ENCODE peak calls at places on chromosomes 5 and 9, in seven cellular contexts. One of them, this sample, is unnamed.

GRCh38 chr5:33696413-33696812 is 195.4 kb downstream of the ADAMTS12 start:
- DNase-seq in fibroblast of mammary gland: no peak
- DNase-seq in fibroblast of pulmonary artery: no peak
- DNase-seq in foreskin fibroblast: no peak
- DNase-seq in heart right ventricle: peak; percentile 5
- DNase-seq in lung: no peak
- DNase-seq in cardiac fibroblast: no peak
- DNase-seq in this sample: no peak

GRCh38 chr9:87534957-87535356 is 37.3 kb downstream of the DAPK1 start:
- DNase-seq in fibroblast of mammary gland: no peak
- DNase-seq in fibroblast of pulmonary artery: no peak
- DNase-seq in foreskin fibroblast: no peak
- DNase-seq in heart right ventricle: no peak
- DNase-seq in lung: no peak
- DNase-seq in cardiac fibroblast: no peak
- DNase-seq in this sample: no peak

GRCh38 chr5:73867344-73868335 is 241.6 kb downstream of the ARHGEF28 start:
- DNase-seq in fibroblast of mammary gland: peak; percentile 34
- DNase-seq in fibroblast of pulmonary artery: peak; percentile 46
- DNase-seq in foreskin fibroblast: peak; percentile 51
- DNase-seq in heart right ventricle: no peak
- DNase-seq in lung: no peak
- DNase-seq in cardiac fibroblast: peak; percentile 39
- DNase-seq in this sample: peak; percentile 42

GRCh38 chr5:84729326-84729725 is 344.6 kb upstream of the EDIL3 start:
- DNase-seq in fibroblast of mammary gland: peak; percentile 46
- DNase-seq in fibroblast of pulmonary artery: peak; percentile 20
- DNase-seq in foreskin fibroblast: no peak
- DNase-seq in heart right ventricle: no peak
- DNase-seq in lung: no peak
- DNase-seq in cardiac fibroblast: peak; percentile 42
- DNase-seq in this sample: peak; percentile 45

GRCh38 chr9:69120380-69121154 is 53.5 kb upstream of the TJP2 start:
- DNase-seq in fibroblast of mammary gland: no peak
- DNase-seq in fibroblast of pulmonary artery: no peak
- DNase-seq in foreskin fibroblast: no peak
- DNase-seq in heart right ventricle: no peak
- DNase-seq in lung: peak; percentile 90
- DNase-seq in cardiac fibroblast: no peak
- DNase-seq in this sample: peak; percentile 91

GRCh38 chr5:120396186-120396585 is 67.9 kb upstream of the PRR16 start:
- DNase-seq in fibroblast of mammary gland: peak; percentile 90
- DNase-seq in fibroblast of pulmonary artery: peak; percentile 24
- DNase-seq in foreskin fibroblast: peak; percentile 74
- DNase-seq in heart right ventricle: no peak
- DNase-seq in lung: no peak
- DNase-seq in cardiac fibroblast: peak; percentile 65
- DNase-seq in this sample: peak; percentile 64

GRCh38 chr5:169350016-169350415 is 49.1 kb upstream of the SLIT3 start:
- DNase-seq in fibroblast of mammary gland: peak; percentile 79
- DNase-seq in fibroblast of pulmonary artery: peak; percentile 65
- DNase-seq in foreskin fibroblast: peak; percentile 81
- DNase-seq in heart right ventricle: no peak
- DNase-seq in lung: no peak
- DNase-seq in cardiac fibroblast: peak; percentile 75
- DNase-seq in this sample: peak; percentile 82

GRCh38 chr5:80191397-80191796 is 64.5 kb downstream of the SERINC5 start:
- DNase-seq in fibroblast of mammary gland: no peak
- DNase-seq in fibroblast of pulmonary artery: no peak
- DNase-seq in foreskin fibroblast: no peak
- DNase-seq in heart right ventricle: no peak
- DNase-seq in lung: no peak
- DNase-seq in cardiac fibroblast: no peak
- DNase-seq in this sample: no peak

GRCh38 chr5:88674262-88675158 is 208.5 kb downstream of the MEF2C start:
- DNase-seq in fibroblast of mammary gland: no peak
- DNase-seq in fibroblast of pulmonary artery: no peak
- DNase-seq in foreskin fibroblast: no peak
- DNase-seq in heart right ventricle: no peak
- DNase-seq in lung: no peak
- DNase-seq in cardiac fibroblast: peak; percentile 28
- DNase-seq in this sample: peak; percentile 26

GRCh38 chr5:14105717-14106435 is 37.3 kb upstream of the TRIO start:
- DNase-seq in fibroblast of mammary gland: peak; percentile 87
- DNase-seq in fibroblast of pulmonary artery: peak; percentile 88
- DNase-seq in foreskin fibroblast: peak; percentile 86
- DNase-seq in heart right ventricle: no peak
- DNase-seq in lung: no peak
- DNase-seq in cardiac fibroblast: peak; percentile 94
- DNase-seq in this sample: peak; percentile 80

GRCh38 chr9:137138058-137138697 is 776 bp upstream of the GRIN1 start:
- DNase-seq in fibroblast of mammary gland: no peak
- DNase-seq in fibroblast of pulmonary artery: no peak
- DNase-seq in foreskin fibroblast: no peak
- DNase-seq in heart right ventricle: no peak
- DNase-seq in lung: no peak
- DNase-seq in cardiac fibroblast: no peak
- DNase-seq in this sample: no peak

GRCh38 chr5:103465891-103466290 is 96.7 kb downstream of the NUDT12 start:
- DNase-seq in fibroblast of mammary gland: peak; percentile 26
- DNase-seq in fibroblast of pulmonary artery: peak; percentile 38
- DNase-seq in foreskin fibroblast: no peak
- DNase-seq in heart right ventricle: no peak
- DNase-seq in lung: no peak
- DNase-seq in cardiac fibroblast: peak; percentile 37
- DNase-seq in this sample: no peak

GRCh38 chr9:130129425-130130061 is 42.7 kb upstream of the NCS1 start:
- DNase-seq in fibroblast of mammary gland: no peak
- DNase-seq in fibroblast of pulmonary artery: no peak
- DNase-seq in foreskin fibroblast: no peak
- DNase-seq in heart right ventricle: no peak
- DNase-seq in lung: no peak
- DNase-seq in cardiac fibroblast: no peak
- DNase-seq in this sample: no peak

GRCh38 chr5:137995077-137995746 is 37.7 kb downstream of the FAM13B start:
- DNase-seq in fibroblast of mammary gland: peak; percentile 64
- DNase-seq in fibroblast of pulmonary artery: peak; percentile 70
- DNase-seq in foreskin fibroblast: no peak
- DNase-seq in heart right ventricle: no peak
- DNase-seq in lung: no peak
- DNase-seq in cardiac fibroblast: peak; percentile 73
- DNase-seq in this sample: peak; percentile 29

GRCh38 chr9:132367613-132368305 is 13.0 kb upstream of the SETX start:
- DNase-seq in fibroblast of mammary gland: no peak
- DNase-seq in fibroblast of pulmonary artery: no peak
- DNase-seq in foreskin fibroblast: peak; percentile 9
- DNase-seq in heart right ventricle: no peak
- DNase-seq in lung: no peak
- DNase-seq in cardiac fibroblast: no peak
- DNase-seq in this sample: peak; percentile 20

GRCh38 chr5:60740322-60740721 is 40.4 kb upstream of the DEPDC1B start:
- DNase-seq in fibroblast of mammary gland: no peak
- DNase-seq in fibroblast of pulmonary artery: no peak
- DNase-seq in foreskin fibroblast: no peak
- DNase-seq in heart right ventricle: no peak
- DNase-seq in lung: no peak
- DNase-seq in cardiac fibroblast: no peak
- DNase-seq in this sample: no peak

GRCh38 chr5:124996023-124996763 is 249.8 kb upstream of the ZNF608 start:
- DNase-seq in fibroblast of mammary gland: peak; percentile 13
- DNase-seq in fibroblast of pulmonary artery: peak; percentile 57
- DNase-seq in foreskin fibroblast: no peak
- DNase-seq in heart right ventricle: no peak
- DNase-seq in lung: no peak
- DNase-seq in cardiac fibroblast: peak; percentile 63
- DNase-seq in this sample: no peak

GRCh38 chr5:66958984-66959641 is 237.5 kb downstream of the CD180 start:
- DNase-seq in fibroblast of mammary gland: peak; percentile 72
- DNase-seq in fibroblast of pulmonary artery: peak; percentile 75
- DNase-seq in foreskin fibroblast: peak; percentile 70
- DNase-seq in heart right ventricle: peak; percentile 49
- DNase-seq in lung: peak; percentile 42
- DNase-seq in cardiac fibroblast: peak; percentile 85
- DNase-seq in this sample: peak; percentile 63

GRCh38 chr5:66959668-66960067 is 236.9 kb downstream of the CD180 start:
- DNase-seq in fibroblast of mammary gland: peak; percentile 64
- DNase-seq in fibroblast of pulmonary artery: no peak
- DNase-seq in foreskin fibroblast: peak; percentile 42
- DNase-seq in heart right ventricle: no peak
- DNase-seq in lung: no peak
- DNase-seq in cardiac fibroblast: peak; percentile 63
- DNase-seq in this sample: peak; percentile 55

GRCh38 chr5:66958126-66958983 is 238.2 kb downstream of the CD180 start:
- DNase-seq in fibroblast of mammary gland: peak; percentile 77
- DNase-seq in fibroblast of pulmonary artery: peak; percentile 75
- DNase-seq in foreskin fibroblast: peak; percentile 72
- DNase-seq in heart right ventricle: peak; percentile 14
- DNase-seq in lung: no peak
- DNase-seq in cardiac fibroblast: peak; percentile 81
- DNase-seq in this sample: peak; percentile 48

GRCh38 chr5:66963559-66963971 is 233.0 kb downstream of the CD180 start:
- DNase-seq in fibroblast of mammary gland: peak; percentile 58
- DNase-seq in fibroblast of pulmonary artery: peak; percentile 61
- DNase-seq in foreskin fibroblast: peak; percentile 64
- DNase-seq in heart right ventricle: peak; percentile 17
- DNase-seq in lung: no peak
- DNase-seq in cardiac fibroblast: peak; percentile 83
- DNase-seq in this sample: peak; percentile 75

DNA sequence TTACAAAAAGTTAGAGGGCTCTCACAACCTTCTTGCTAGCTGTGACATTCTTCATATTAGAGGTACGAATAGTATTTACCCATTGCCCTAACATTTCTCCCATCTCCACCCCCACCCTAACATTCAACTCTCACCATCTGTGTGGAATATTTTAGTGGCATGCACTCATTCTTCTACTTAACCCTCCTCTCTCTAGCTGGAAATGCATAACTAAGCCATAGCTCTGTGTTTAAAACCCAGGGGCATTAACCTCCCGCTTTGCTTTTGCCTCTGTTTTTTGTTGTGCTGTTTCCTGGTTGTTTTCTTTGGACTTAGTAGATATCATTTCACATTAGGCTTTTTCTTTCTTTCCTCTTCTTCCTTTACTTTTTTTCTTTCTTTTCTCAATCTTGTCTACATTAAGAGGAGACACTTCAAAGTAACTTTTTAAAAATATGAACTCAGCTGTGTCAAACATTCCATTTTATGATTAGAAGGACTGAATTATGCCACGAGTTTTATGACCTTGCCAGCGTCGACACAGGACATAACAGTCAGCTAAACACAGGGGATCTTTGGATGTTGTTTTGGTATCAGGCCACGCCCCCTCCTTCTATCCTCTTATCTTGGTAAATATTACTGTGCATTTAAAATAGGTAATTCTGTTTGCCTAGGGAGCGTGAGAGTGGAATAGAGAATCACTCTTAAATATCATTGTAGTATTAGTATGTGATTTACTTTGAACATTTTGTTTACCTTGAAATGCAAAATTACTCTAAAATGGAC is 236.0 kb downstream of the CD180 start:
- DNase-seq in fibroblast of mammary gland: peak; percentile 34
- DNase-seq in fibroblast of pulmonary artery: peak; percentile 39
- DNase-seq in foreskin fibroblast: peak; percentile 21
- DNase-seq in heart right ventricle: no peak
- DNase-seq in lung: no peak
- DNase-seq in cardiac fibroblast: peak; percentile 44
- DNase-seq in this sample: no peak
- H3K4me3 ChIP-seq in fibroblast of mammary gland: peak overlapping the region; percentile 57
- H3K4me3 ChIP-seq in fibroblast of pulmonary artery: peak overlapping the region; percentile 55
- H3K4me3 ChIP-seq in foreskin fibroblast: peak overlapping the region; percentile 71
- H3K4me3 ChIP-seq in heart right ventricle: peak overlapping the region; percentile 53
- H3K4me3 ChIP-seq in lung: no peak overlapping the region
- H3K4me3 ChIP-seq in cardiac fibroblast: peak overlapping the region; percentile 52
- H3K4me3 ChIP-seq in this sample: no peak overlapping the region

GRCh38 chr5:882253-883185 is 10.1 kb downstream of the BRD9 start:
- DNase-seq in fibroblast of mammary gland: no peak
- DNase-seq in fibroblast of pulmonary artery: no peak
- DNase-seq in foreskin fibroblast: no peak
- DNase-seq in heart right ventricle: no peak
- DNase-seq in lung: no peak
- DNase-seq in cardiac fibroblast: no peak
- DNase-seq in this sample: no peak
- TF ChIP-seq CTCF in fibroblast of mammary gland: no peak
- TF ChIP-seq CTCF in fibroblast of pulmonary artery: no peak
- TF ChIP-seq CTCF in foreskin fibroblast: no peak
- TF ChIP-seq CTCF in heart right ventricle: no peak
- TF ChIP-seq CTCF in lung: no peak
- TF ChIP-seq CTCF in cardiac fibroblast: no peak
- TF ChIP-seq CTCF in this sample: no peak

GRCh38 chr5:157172408-157172807 is 6.3 kb upstream of the GARIN3 start:
- DNase-seq in fibroblast of mammary gland: no peak
- DNase-seq in fibroblast of pulmonary artery: no peak
- DNase-seq in foreskin fibroblast: no peak
- DNase-seq in heart right ventricle: no peak
- DNase-seq in lung: no peak
- DNase-seq in cardiac fibroblast: no peak
- DNase-seq in this sample: peak; percentile 1
- H3K4me3 ChIP-seq in fibroblast of mammary gland: no peak overlapping the region
- H3K4me3 ChIP-seq in fibroblast of pulmonary artery: no peak overlapping the region
- H3K4me3 ChIP-seq in foreskin fibroblast: no peak overlapping the region
- H3K4me3 ChIP-seq in heart right ventricle: no peak overlapping the region
- H3K4me3 ChIP-seq in lung: no peak overlapping the region
- H3K4me3 ChIP-seq in cardiac fibroblast: no peak overlapping the region
- H3K4me3 ChIP-seq in this sample: no peak overlapping the region

DNA sequence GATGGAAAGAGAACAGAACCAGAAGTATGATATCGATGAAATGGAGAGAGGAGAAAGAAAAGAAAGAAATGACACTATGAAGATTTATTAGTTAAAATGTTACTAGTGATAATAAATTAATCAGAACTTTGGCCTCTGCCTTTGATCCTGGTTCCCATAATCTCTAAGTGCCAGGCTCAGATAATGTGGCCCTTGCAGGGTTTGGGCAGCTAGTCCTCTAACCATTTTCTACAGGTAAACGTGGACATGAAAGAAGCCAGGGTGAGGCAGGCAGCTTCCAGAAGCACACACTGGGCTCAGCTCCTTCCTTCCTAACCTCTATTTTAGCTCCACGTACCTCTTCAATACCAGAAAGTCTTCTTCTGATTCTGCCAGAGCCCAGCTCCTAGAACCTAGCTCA is 30.6 kb downstream of the SYK start:
- DNase-seq in fibroblast of mammary gland: no peak
- DNase-seq in fibroblast of pulmonary artery: no peak
- DNase-seq in foreskin fibroblast: no peak
- DNase-seq in heart right ventricle: no peak
- DNase-seq in lung: no peak
- DNase-seq in cardiac fibroblast: no peak
- DNase-seq in this sample: no peak
- TF ChIP-seq CTCF in fibroblast of mammary gland: no peak
- TF ChIP-seq CTCF in fibroblast of pulmonary artery: no peak
- TF ChIP-seq CTCF in foreskin fibroblast: no peak
- TF ChIP-seq CTCF in heart right ventricle: no peak
- TF ChIP-seq CTCF in lung: no peak
- TF ChIP-seq CTCF in cardiac fibroblast: no peak
- TF ChIP-seq CTCF in this sample: no peak